ENCODE peak calls at places on chromosomes 7 and 10, in four cellular contexts. K is M059J, S is T-helper 1 cell, M is Calu3. V is an unnamed sample.
A peak's percentile ranks its signal among the peaks of the same experiment; 100 is the strongest.

GRCh38 chr7:76397409-76398183 is 11.9 kb downstream of the SSC4D start:
- DNase-seq in M (peak; percentile 88), S (peak; percentile 80), K (peak; percentile 33), V (peak; percentile 33)

GRCh38 chr7:53993205-53993604 is 549.0 kb upstream of the VSTM2A start:
- DNase-seq in M (no peak), K (no peak), S (no peak), V (no peak)

GRCh38 chr7:725223-726005 is 1.1 kb upstream of the DNAAF5 start:
- DNase-seq in M (no peak), S (no peak), K (peak; percentile 82), V (no peak)

GRCh38 chr10:36172054-36172531 is 530.0 kb upstream of the FZD8 start:
- DNase-seq in S (no peak), M (no peak), K (peak; percentile 73), V (no peak)

GRCh38 chr10:34145751-34146150 is 669.3 kb downstream of the PARD3 start:
- DNase-seq in M (no peak), K (peak; percentile 25), S (no peak), V (no peak)

GRCh38 chr10:129958118-129958685 is 5.9 kb downstream of the EBF3 start:
- DNase-seq in M (no peak), K (no peak), S (no peak), V (no peak)

GRCh38 chr7:132249591-132249971 is 326.7 kb downstream of the PLXNA4 start:
- DNase-seq in K (peak; percentile 29), S (no peak), M (peak; percentile 38), V (no peak)

GRCh38 chr7:5704534-5704922 is 76.9 kb downstream of the RNF216 start:
- DNase-seq in S (peak; percentile 76), K (peak; percentile 85), M (peak; percentile 78), V (peak; percentile 81)

GRCh38 chr7:105439174-105439893 is 50.6 kb upstream of the SRPK2 start:
- DNase-seq in S (no peak), M (peak; percentile 34), K (peak; percentile 95), V (no peak)

GRCh38 chr7:152313879-152314604 is 121.8 kb downstream of the KMT2C start:
- DNase-seq in K (peak; percentile 97), M (peak; percentile 54), S (no peak), V (no peak)

GRCh38 chr7:9028012-9028411 is 594.6 kb downstream of the NXPH1 start:
- DNase-seq in K (no peak), M (no peak), S (no peak), V (no peak)

GRCh38 chr10:124204726-124205125 is 111.3 kb upstream of the CHST15 start:
- DNase-seq in K (no peak), M (no peak), S (no peak), V (no peak)

GRCh38 chr10:9342865-9343450 is 1288.5 kb downstream of the GATA3 start:
- DNase-seq in M (peak; percentile 2), K (peak; percentile 1), S (peak; percentile 6), V (no peak)

GRCh38 chr7:36260481-36260880 is 107.4 kb downstream of the EEPD1 start:
- DNase-seq in K (no peak), S (no peak), M (no peak), V (no peak)

GRCh38 chr10:84367256-84367655 is 38.9 kb downstream of the CCSER2 start:
- DNase-seq in K (no peak), S (no peak), M (no peak), V (no peak)

GRCh38 chr7:150446288-150446938 is 4.0 kb upstream of the GIMAP8 start:
- DNase-seq in S (peak; percentile 57), K (peak; percentile 42), M (no peak), V (no peak)